ENCODE peak calls at places on chromosomes 11 and 22, in nine cellular contexts. W is osteocyte, B is tibial nerve, T is breast epithelium, N is GM13977, U is endodermal cell, O is fibroblast of mammary gland, S is bronchial epithelial cell, I is mucosa of descending colon. E is an unnamed sample.

GRCh38 chr11:84103096-84103495 is 816.9 kb upstream of the CCDC90B start:
- DNase-seq in B (no peak), O (no peak), U (peak), I (no peak), W (no peak), N (no peak), T (no peak), S (no peak), E (no peak)

GRCh38 chr11:2772544-2773031 is 72.8 kb upstream of the KCNQ1OT1 start:
- DNase-seq in I (peak), W (peak), T (no peak), S (peak), U (peak), O (peak), B (no peak), N (no peak), E (no peak)

GRCh38 chr11:89489930-89490329 is 1.2 kb downstream of the NOX4 start:
- DNase-seq in U (no peak), I (no peak), N (no peak), O (no peak), B (no peak), S (peak), T (no peak), W (no peak), E (no peak)

GRCh38 chr11:9740202-9740881 is 76.5 kb downstream of the SWAP70 start:
- DNase-seq in W (no peak), T (peak), U (no peak), O (no peak), N (no peak), S (peak), B (no peak), I (no peak), E (no peak)

GRCh38 chr11:120217526-120217925 is 6.7 kb downstream of the OAF start:
- DNase-seq in T (no peak), B (no peak), I (peak), O (no peak), W (no peak), U (no peak), S (no peak), N (no peak), E (no peak)

GRCh38 chr11:113683481-113684046 is 22.5 kb downstream of the TMPRSS5 start:
- DNase-seq in B (no peak), U (peak), O (no peak), W (no peak), T (no peak), S (no peak), I (no peak), N (no peak), E (no peak)

GRCh38 chr22:27381552-27381951 is 420.0 kb downstream of the MN1 start:
- DNase-seq in U (no peak), W (peak), S (no peak), N (no peak), O (no peak), T (no peak), I (no peak), B (no peak), E (no peak)

GRCh38 chr22:45709004-45709739 is 37.5 kb downstream of the ATXN10 start:
- DNase-seq in N (no peak), S (peak), W (no peak), O (peak), U (no peak), T (no peak), I (no peak), B (no peak), E (no peak)

GRCh38 chr11:68935066-68935465 is 31.4 kb downstream of the IGHMBP2 start:
- DNase-seq in U (no peak), B (no peak), W (no peak), O (no peak), S (no peak), I (no peak), T (no peak), N (no peak), E (no peak)

GRCh38 chr11:122922893-122923292 is 40.3 kb downstream of the JHY start:
- DNase-seq in T (no peak), S (no peak), I (no peak), O (no peak), U (no peak), W (no peak), B (no peak), N (no peak), E (no peak)

GRCh38 chr11:8566613-8567210 is 27.3 kb downstream of the STK33 start:
- DNase-seq in O (peak), S (peak), W (no peak), T (no peak), I (no peak), N (peak), U (no peak), B (no peak), E (peak)

GRCh38 chr11:7020183-7020917 is at the start of the genes NLRP14 and ZNF214:
- DNase-seq in O (peak), N (peak), I (peak), S (peak), T (peak), U (peak), W (peak), B (peak), E (peak)

GRCh38 chr11:128711136-128711535 is 17.3 kb downstream of the FLI1 start:
- DNase-seq in I (no peak), N (no peak), U (no peak), O (peak), T (no peak), S (peak), W (no peak), B (no peak), E (no peak)

GRCh38 chr11:110176366-110177056 is 83.3 kb downstream of the ZC3H12C start:
- DNase-seq in B (no peak), W (no peak), N (no peak), U (no peak), T (no peak), O (peak), I (no peak), S (peak), E (no peak)

GRCh38 chr11:66912963-66913362 is 45.2 kb downstream of the PC start:
- DNase-seq in I (no peak), S (no peak), W (no peak), T (no peak), N (no peak), O (no peak), U (no peak), B (no peak), E (no peak)

GRCh38 chr22:38861927-38862326 is 10.1 kb downstream of the CBX6 start:
- DNase-seq in O (no peak), U (no peak), T (no peak), B (no peak), S (no peak), I (no peak), N (no peak), W (no peak), E (no peak)

GRCh38 chr22:20575724-20576444 is 68.5 kb downstream of the MED15 start:
- DNase-seq in O (no peak), S (no peak), U (no peak), I (no peak), B (no peak), N (no peak), T (no peak), W (no peak), E (no peak)

GRCh38 chr22:20574920-20575353 is 67.5 kb downstream of the MED15 start:
- DNase-seq in W (no peak), N (no peak), S (no peak), B (no peak), T (no peak), O (no peak), U (no peak), I (no peak), E (no peak)

GRCh38 chr22:20577549-20577975 is 70.2 kb downstream of the MED15 start:
- DNase-seq in W (no peak), O (peak), S (no peak), B (peak), U (no peak), N (no peak), T (no peak), I (no peak), E (no peak)

GRCh38 chr22:20577045-20577444 is 69.6 kb downstream of the MED15 start:
- DNase-seq in W (no peak), U (no peak), T (no peak), I (no peak), S (no peak), N (no peak), B (no peak), O (no peak), E (no peak)

DNA sequence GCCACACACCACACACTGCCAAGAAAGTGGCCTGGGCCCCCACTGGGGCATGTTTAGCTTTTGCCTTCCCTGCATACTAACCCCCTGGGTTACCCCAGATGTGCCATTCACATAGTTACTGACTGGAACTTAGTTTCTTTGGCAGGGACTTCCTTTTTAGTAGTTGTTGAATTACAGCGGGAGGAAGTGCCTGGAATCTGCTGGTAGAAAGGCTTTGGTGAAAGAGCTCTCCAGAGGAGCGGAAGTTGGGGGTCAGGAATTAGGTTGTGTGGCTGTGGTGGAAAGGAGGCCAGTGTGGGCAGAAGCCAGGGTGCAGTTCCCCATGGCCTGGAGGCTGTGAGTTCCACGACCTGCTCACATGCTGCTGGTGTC is 69.0 kb downstream of the MED15 start:
- DNase-seq in B (no peak), T (no peak), U (no peak), N (no peak), I (no peak), S (no peak), W (no peak), O (no peak), E (no peak)
- TF ChIP-seq CTCF in B (no peak), T (no peak), U (no peak), N (no peak), I (no peak), S (no peak), W (no peak), O (no peak), E (no peak)

GRCh38 chr11:21321530-21321929 is 652.1 kb downstream of the NELL1 start:
- DNase-seq in U (no peak), W (no peak), T (no peak), I (no peak), N (no peak), S (no peak), O (no peak), B (no peak), E (no peak)

GRCh38 chr11:21323617-21324016 is 654.2 kb downstream of the NELL1 start:
- DNase-seq in I (no peak), O (no peak), N (no peak), W (no peak), U (no peak), B (no peak), S (no peak), T (no peak), E (no peak)
- TF ChIP-seq CTCF in I (no peak), O (no peak), N (peak), W (no peak), U (peak), B (no peak), S (no peak), T (no peak), E (no peak)

DNA sequence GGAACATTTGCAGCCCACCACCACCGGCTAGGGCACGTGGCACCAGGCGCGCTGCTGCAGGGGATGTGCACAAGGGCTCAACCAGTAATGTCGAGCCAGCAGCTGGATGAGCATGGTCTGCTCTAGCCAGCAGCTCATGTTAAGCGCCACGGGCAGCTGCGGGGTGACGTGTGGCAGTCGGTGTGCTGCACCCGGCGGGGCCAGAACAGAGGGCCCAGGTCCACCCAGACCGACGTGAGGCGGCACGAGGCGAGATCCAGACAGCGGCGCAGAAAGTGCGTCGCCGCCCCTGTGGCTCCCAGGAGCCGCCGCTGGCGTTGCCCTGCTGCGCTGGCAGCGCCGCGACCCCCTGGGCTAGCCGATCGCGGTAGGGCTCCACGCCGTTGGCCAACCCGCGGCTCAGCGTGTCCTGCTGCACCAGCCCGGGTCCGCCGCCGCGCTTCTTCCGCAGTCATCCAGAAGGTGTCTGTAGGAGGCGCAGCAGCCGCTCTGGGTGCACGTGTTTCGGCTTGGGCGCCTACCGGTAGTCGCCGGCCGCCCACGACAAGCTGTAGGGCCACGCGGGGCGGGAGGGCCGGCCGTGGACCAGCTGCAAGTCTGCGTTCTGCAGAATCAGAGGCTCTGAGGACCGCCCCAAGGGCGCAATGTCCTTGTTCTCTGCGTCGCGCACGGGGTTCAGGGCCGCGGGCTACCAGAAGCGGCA is 4.6 kb upstream of the GALR3 start:
- DNase-seq in S (peak), B (no peak), N (peak), O (peak), I (peak), W (no peak), U (peak), T (peak), E (peak)
- TF ChIP-seq CTCF in S (peak), B (peak), N (peak), O (no peak), I (peak), W (peak), U (peak), T (peak), E (peak)

GRCh38 chr11:91164452-91164822 is 941.6 kb upstream of the CHORDC1 start:
- DNase-seq in U (no peak), B (no peak), O (no peak), W (no peak), I (no peak), T (no peak), S (no peak), N (no peak), E (no peak)
- TF ChIP-seq CTCF in U (no peak), B (no peak), O (no peak), W (no peak), I (no peak), T (no peak), S (no peak), N (no peak), E (no peak)

GRCh38 chr11:12503886-12504285 is 126.5 kb downstream of the PARVA start:
- DNase-seq in I (no peak), B (no peak), N (no peak), T (no peak), S (no peak), W (peak), U (no peak), O (no peak), E (no peak)
- TF ChIP-seq CTCF in I (no peak), B (no peak), N (no peak), T (no peak), S (no peak), W (no peak), U (peak), O (no peak), E (no peak)

GRCh38 chr11:64652586-64653387 is 61.8 kb downstream of the SLC22A12 start:
- DNase-seq in W (peak), N (peak), T (peak), I (no peak), S (peak), U (peak), O (peak), B (peak), E (peak)
- TF ChIP-seq CTCF in W (peak), N (peak), T (peak), I (peak), S (peak), U (peak), O (peak), B (peak), E (peak)

GRCh38 chr11:37657645-37658044 is 1059.6 kb upstream of the RAG2 start:
- DNase-seq in U (no peak), O (peak), S (peak), T (no peak), I (no peak), N (no peak), W (no peak), B (no peak), E (no peak)
- TF ChIP-seq CTCF in U (peak), O (peak), S (peak), T (no peak), I (no peak), N (peak), W (peak), B (peak), E (no peak)

DNA sequence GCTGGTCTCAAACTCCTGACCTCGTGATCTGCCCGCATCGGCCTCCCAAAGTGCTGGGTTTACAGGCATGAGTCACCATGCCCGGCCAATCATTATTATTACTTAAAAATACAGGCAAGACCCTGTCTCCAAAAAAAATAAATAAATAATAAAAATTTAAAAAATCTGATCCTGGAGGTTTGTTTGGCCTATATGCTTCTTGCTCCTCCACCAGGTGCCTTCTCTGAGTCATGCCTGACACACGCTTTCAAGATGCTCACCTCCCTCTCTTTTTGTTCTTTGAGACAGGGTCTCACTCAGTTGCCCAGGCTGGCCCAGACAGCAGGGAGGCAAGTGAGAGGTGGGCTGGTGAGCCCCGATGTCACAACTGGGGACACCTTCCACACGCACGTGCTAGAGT is 13.5 kb downstream of the ZC3H7B start:
- DNase-seq in U (no peak), B (no peak), N (no peak), W (no peak), S (no peak), I (no peak), T (no peak), O (no peak), E (no peak)
- TF ChIP-seq CTCF in U (no peak), B (no peak), N (no peak), W (no peak), S (no peak), I (no peak), T (no peak), O (no peak), E (no peak)

DNA sequence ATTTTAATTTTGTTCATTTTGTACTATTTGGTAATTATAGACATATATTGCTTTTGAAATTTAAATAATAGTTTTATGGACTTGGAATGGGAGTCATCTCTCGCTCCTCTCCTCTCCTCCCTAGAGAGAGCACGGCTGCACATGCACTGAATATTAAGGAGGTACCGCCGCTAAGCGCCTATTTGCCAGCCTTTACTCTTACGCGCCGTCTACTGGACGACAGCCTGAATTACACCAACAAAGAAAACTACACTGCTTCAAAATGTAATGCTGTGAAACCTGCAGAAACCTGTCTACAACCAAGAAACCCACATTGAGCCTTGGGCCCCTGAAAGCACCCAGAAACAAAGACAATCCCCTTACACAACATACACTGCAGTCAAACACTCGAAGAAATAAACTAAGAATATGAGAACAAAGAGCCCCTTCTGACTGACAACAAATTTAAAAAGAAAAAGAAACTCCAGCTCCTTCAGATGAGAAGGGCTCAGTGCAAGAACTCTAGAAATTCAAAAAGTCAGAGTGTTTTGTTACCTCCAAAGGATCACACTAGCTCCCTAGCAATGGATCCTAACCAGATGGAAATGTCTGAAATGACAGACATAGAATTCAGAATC is 737.2 kb downstream of the LRRC4C start:
- DNase-seq in W (no peak), I (no peak), T (no peak), O (peak), B (no peak), S (peak), N (peak), U (peak), E (peak)
- TF ChIP-seq CTCF in W (peak), I (no peak), T (peak), O (peak), B (no peak), S (peak), N (peak), U (peak), E (peak)

GRCh38 chr11:18775492-18776292 is 15.9 kb downstream of the PTPN5 start:
- DNase-seq in O (peak), S (peak), N (peak), T (peak), I (no peak), B (peak), U (peak), W (no peak), E (peak)
- TF ChIP-seq CTCF in O (peak), S (peak), N (peak), T (peak), I (peak), B (peak), U (peak), W (peak), E (peak)